ENCODE peak calls at places on chromosomes 4 and X, in four cellular contexts. One of them, this sample, is unnamed.

GRCh38 chr4:22077571-22077970 is 129.0 kb upstream of the KCNIP4 start:
- DNase-seq in H9: no peak
- DNase-seq in astrocyte of the spinal cord: peak
- DNase-seq in fibroblast of mammary gland: no peak
- DNase-seq in this sample: no peak

GRCh38 chr4:58138786-58139185 is 1028.6 kb upstream of the IGFBP7 start:
- DNase-seq in fibroblast of mammary gland: no peak
- DNase-seq in astrocyte of the spinal cord: no peak
- DNase-seq in H9: no peak
- DNase-seq in this sample: no peak

GRCh38 chr4:535181-535923 is 36.3 kb downstream of the PIGG start:
- DNase-seq in fibroblast of mammary gland: no peak
- DNase-seq in astrocyte of the spinal cord: no peak
- DNase-seq in H9: no peak
- DNase-seq in this sample: no peak

GRCh38 chrX:115939070-115939469 is 231.5 kb upstream of the AGTR2 start:
- DNase-seq in fibroblast of mammary gland: no peak
- DNase-seq in astrocyte of the spinal cord: no peak
- DNase-seq in H9: no peak
- DNase-seq in this sample: no peak

GRCh38 chrX:140360924-140361323 is 143.9 kb downstream of the SOX3 start:
- DNase-seq in fibroblast of mammary gland: no peak
- DNase-seq in astrocyte of the spinal cord: no peak
- DNase-seq in H9: no peak
- DNase-seq in this sample: no peak

GRCh38 chr4:24515698-24516097 is 68.7 kb downstream of the DHX15 start:
- DNase-seq in fibroblast of mammary gland: no peak
- DNase-seq in astrocyte of the spinal cord: no peak
- DNase-seq in H9: peak
- DNase-seq in this sample: no peak

GRCh38 chrX:9367437-9367836 is 97.4 kb upstream of the TBL1X start:
- DNase-seq in astrocyte of the spinal cord: no peak
- DNase-seq in H9: no peak
- DNase-seq in fibroblast of mammary gland: no peak
- DNase-seq in this sample: no peak

GRCh38 chr4:103996059-103996458 is 276.3 kb upstream of the TACR3 start:
- DNase-seq in H9: no peak
- DNase-seq in astrocyte of the spinal cord: peak
- DNase-seq in fibroblast of mammary gland: peak
- DNase-seq in this sample: no peak

GRCh38 chr4:82975792-82976191 is 34.8 kb downstream of the LIN54 start:
- DNase-seq in fibroblast of mammary gland: peak
- DNase-seq in astrocyte of the spinal cord: peak
- DNase-seq in H9: no peak
- DNase-seq in this sample: no peak

GRCh38 chrX:45769919-45770582 is 569.4 kb upstream of the DIPK2B start:
- DNase-seq in fibroblast of mammary gland: peak
- DNase-seq in H9: no peak
- DNase-seq in astrocyte of the spinal cord: peak
- DNase-seq in this sample: peak

GRCh38 chrX:136121788-136122187 is 25.5 kb upstream of the FHL1 start:
- DNase-seq in fibroblast of mammary gland: no peak
- DNase-seq in astrocyte of the spinal cord: peak
- DNase-seq in H9: no peak
- DNase-seq in this sample: no peak

GRCh38 chr4:36281384-36282106 is at the start of gene DTHD1:
- DNase-seq in fibroblast of mammary gland: no peak
- DNase-seq in astrocyte of the spinal cord: no peak
- DNase-seq in H9: no peak
- DNase-seq in this sample: no peak

GRCh38 chr4:37383579-37384229 is 139.2 kb downstream of the NWD2 start:
- DNase-seq in fibroblast of mammary gland: peak
- DNase-seq in H9: peak
- DNase-seq in astrocyte of the spinal cord: peak
- DNase-seq in this sample: peak

GRCh38 chr4:108078024-108078733 is 88.5 kb downstream of the HADH start:
- DNase-seq in H9: no peak
- DNase-seq in fibroblast of mammary gland: peak
- DNase-seq in astrocyte of the spinal cord: no peak
- DNase-seq in this sample: no peak

GRCh38 chr4:106541253-106541652 is 172.7 kb upstream of the GIMD1 start:
- DNase-seq in astrocyte of the spinal cord: peak
- DNase-seq in H9: no peak
- DNase-seq in fibroblast of mammary gland: peak
- DNase-seq in this sample: no peak

GRCh38 chrX:151393514-151393913 is 3.5 kb upstream of the VMA21 start:
- DNase-seq in fibroblast of mammary gland: no peak
- DNase-seq in H9: peak
- DNase-seq in astrocyte of the spinal cord: no peak
- DNase-seq in this sample: no peak

GRCh38 chr4:94455081-94455480 is 3.3 kb downstream of the PDLIM5 start:
- DNase-seq in H9: no peak
- DNase-seq in astrocyte of the spinal cord: peak
- DNase-seq in fibroblast of mammary gland: peak
- DNase-seq in this sample: no peak

GRCh38 chr4:80305466-80305865 is 30.1 kb upstream of the CFAP299 start:
- DNase-seq in H9: no peak
- DNase-seq in fibroblast of mammary gland: peak
- DNase-seq in astrocyte of the spinal cord: peak
- DNase-seq in this sample: no peak

GRCh38 chrX:21373637-21374162 is 518 bp upstream of the CNKSR2 start:
- DNase-seq in H9: peak
- DNase-seq in astrocyte of the spinal cord: no peak
- DNase-seq in fibroblast of mammary gland: no peak
- DNase-seq in this sample: no peak

GRCh38 chr4:14259926-14260325 is 632.4 kb upstream of the BOD1L1 start:
- DNase-seq in fibroblast of mammary gland: no peak
- DNase-seq in astrocyte of the spinal cord: no peak
- DNase-seq in H9: no peak
- DNase-seq in this sample: no peak

GRCh38 chrX:24646745-24647182 is 383 bp downstream of the PCYT1B start:
- DNase-seq in astrocyte of the spinal cord: no peak
- DNase-seq in H9: peak
- DNase-seq in fibroblast of mammary gland: peak
- DNase-seq in this sample: peak

GRCh38 chrX:20487227-20487626 is 220.5 kb upstream of the RPS6KA3 start:
- DNase-seq in fibroblast of mammary gland: peak
- DNase-seq in H9: no peak
- DNase-seq in astrocyte of the spinal cord: peak
- DNase-seq in this sample: no peak

GRCh38 chrX:20609916-20610415 is 343.3 kb upstream of the RPS6KA3 start:
- DNase-seq in astrocyte of the spinal cord: no peak
- DNase-seq in H9: no peak
- DNase-seq in fibroblast of mammary gland: no peak
- DNase-seq in this sample: no peak

GRCh38 chr4:156188596-156188995 is 234.9 kb upstream of the CTSO start:
- DNase-seq in astrocyte of the spinal cord: no peak
- DNase-seq in fibroblast of mammary gland: no peak
- DNase-seq in H9: no peak
- DNase-seq in this sample: no peak

GRCh38 chrX:101397779-101398178 is 7.0 kb downstream of the RPL36A start:
- DNase-seq in astrocyte of the spinal cord: no peak
- DNase-seq in H9: peak
- DNase-seq in fibroblast of mammary gland: peak
- DNase-seq in this sample: no peak

GRCh38 chrX:47143894-47144625 is 442 bp downstream of the NDUFB11 start:
- DNase-seq in fibroblast of mammary gland: peak
- DNase-seq in astrocyte of the spinal cord: peak
- DNase-seq in H9: no peak
- DNase-seq in this sample: no peak

GRCh38 chr4:113435893-113436292 is 325.6 kb downstream of the CAMK2D start:
- DNase-seq in fibroblast of mammary gland: peak
- DNase-seq in astrocyte of the spinal cord: peak
- DNase-seq in H9: peak
- DNase-seq in this sample: no peak

GRCh38 chr4:78625073-78625472 is 73.5 kb downstream of the ANXA3 start:
- DNase-seq in H9: no peak
- DNase-seq in fibroblast of mammary gland: no peak
- DNase-seq in astrocyte of the spinal cord: no peak
- DNase-seq in this sample: no peak

GRCh38 chr4:77263247-77263646 is 106.2 kb downstream of the CCNG2 start:
- DNase-seq in H9: no peak
- DNase-seq in fibroblast of mammary gland: peak
- DNase-seq in astrocyte of the spinal cord: no peak
- DNase-seq in this sample: no peak

GRCh38 chr4:174071591-174071990 is 211.9 kb downstream of the FBXO8 start:
- DNase-seq in fibroblast of mammary gland: no peak
- DNase-seq in astrocyte of the spinal cord: no peak
- DNase-seq in H9: no peak
- DNase-seq in this sample: no peak

GRCh38 chrX:9628779-9629493 is 136.7 kb downstream of the GPR143 start:
- DNase-seq in H9: no peak
- DNase-seq in fibroblast of mammary gland: no peak
- DNase-seq in astrocyte of the spinal cord: no peak
- DNase-seq in this sample: no peak

GRCh38 chr4:35364321-35364870 is 879.9 kb downstream of the ARAP2 start:
- DNase-seq in fibroblast of mammary gland: no peak
- DNase-seq in H9: no peak
- DNase-seq in astrocyte of the spinal cord: no peak
- DNase-seq in this sample: peak

GRCh38 chrX:81957900-81958545 is 756.1 kb downstream of the SH3BGRL start:
- DNase-seq in astrocyte of the spinal cord: no peak
- DNase-seq in fibroblast of mammary gland: peak
- DNase-seq in H9: no peak
- DNase-seq in this sample: no peak
- TF ChIP-seq CTCF in astrocyte of the spinal cord: no peak
- TF ChIP-seq CTCF in fibroblast of mammary gland: peak
- TF ChIP-seq CTCF in H9: peak
- TF ChIP-seq CTCF in this sample: no peak

GRCh38 chr4:25769251-25769650 is 93.5 kb downstream of the SEL1L3 start:
- DNase-seq in H9: no peak
- DNase-seq in fibroblast of mammary gland: peak
- DNase-seq in astrocyte of the spinal cord: no peak
- DNase-seq in this sample: no peak
- TF ChIP-seq CTCF in H9: no peak
- TF ChIP-seq CTCF in fibroblast of mammary gland: no peak
- TF ChIP-seq CTCF in astrocyte of the spinal cord: no peak
- TF ChIP-seq CTCF in this sample: no peak

GRCh38 chr4:183400035-183400434 is 44.4 kb upstream of the CDKN2AIP start:
- DNase-seq in H9: no peak
- DNase-seq in fibroblast of mammary gland: no peak
- DNase-seq in astrocyte of the spinal cord: no peak
- DNase-seq in this sample: no peak

GRCh38 chr4:183399616-183400015 is 44.8 kb upstream of the CDKN2AIP start:
- DNase-seq in fibroblast of mammary gland: no peak
- DNase-seq in H9: no peak
- DNase-seq in astrocyte of the spinal cord: no peak
- DNase-seq in this sample: no peak

GRCh38 chr4:183399166-183399565 is 45.3 kb upstream of the CDKN2AIP start:
- DNase-seq in H9: no peak
- DNase-seq in astrocyte of the spinal cord: no peak
- DNase-seq in fibroblast of mammary gland: no peak
- DNase-seq in this sample: no peak

GRCh38 chr4:183397741-183398297 is 46.6 kb upstream of the CDKN2AIP start:
- DNase-seq in astrocyte of the spinal cord: no peak
- DNase-seq in H9: no peak
- DNase-seq in fibroblast of mammary gland: no peak
- DNase-seq in this sample: no peak

DNA sequence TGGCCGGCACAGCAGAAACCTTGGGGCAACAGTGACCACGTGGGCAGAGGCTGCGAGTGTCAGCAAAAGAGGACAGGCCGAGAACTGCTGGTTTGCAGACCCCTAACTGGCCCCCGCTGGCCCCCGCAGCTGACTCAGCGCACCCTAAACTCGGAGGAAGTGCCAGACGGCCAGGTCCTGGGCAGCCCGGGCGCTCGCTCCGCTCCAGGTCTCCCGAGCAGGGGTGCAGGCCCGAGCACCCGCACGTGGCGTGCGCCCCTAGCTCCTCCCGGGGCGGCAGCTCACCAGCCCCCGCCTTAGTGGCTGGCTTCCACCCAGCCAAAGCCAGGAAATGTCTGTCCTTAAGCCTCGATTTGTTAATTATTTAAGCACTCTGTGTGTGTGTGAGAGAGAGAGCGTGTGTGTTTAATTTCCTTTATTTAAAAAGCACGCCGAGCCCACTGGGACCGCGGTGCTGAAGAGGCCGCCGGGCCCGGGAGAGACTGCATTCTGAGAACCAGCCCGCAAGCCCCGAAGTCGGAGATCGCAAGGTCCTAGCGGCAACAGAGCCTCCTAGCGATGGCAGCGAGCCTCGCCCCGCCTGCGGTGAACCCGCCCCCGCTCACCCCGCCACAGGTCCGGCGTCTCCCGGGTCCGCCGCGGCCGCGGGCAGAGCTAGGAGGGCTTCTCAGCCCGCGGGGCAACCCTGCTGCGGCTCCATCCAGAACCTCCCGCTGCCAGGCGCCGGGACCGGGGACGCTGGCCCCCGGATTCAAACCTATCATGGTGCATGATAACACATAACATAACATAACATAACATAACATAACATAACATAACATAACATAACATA is 45.9 kb upstream of the CDKN2AIP start:
- DNase-seq in fibroblast of mammary gland: peak
- DNase-seq in astrocyte of the spinal cord: peak
- DNase-seq in H9: peak
- DNase-seq in this sample: peak
- TF ChIP-seq CTCF in fibroblast of mammary gland: peak
- TF ChIP-seq CTCF in astrocyte of the spinal cord: peak
- TF ChIP-seq CTCF in H9: peak
- TF ChIP-seq CTCF in this sample: peak

GRCh38 chrX:74343970-74344622 is 40.1 kb downstream of the ZCCHC13 start:
- DNase-seq in fibroblast of mammary gland: peak
- DNase-seq in astrocyte of the spinal cord: peak
- DNase-seq in H9: peak
- DNase-seq in this sample: peak
- TF ChIP-seq CTCF in fibroblast of mammary gland: peak
- TF ChIP-seq CTCF in astrocyte of the spinal cord: peak
- TF ChIP-seq CTCF in H9: peak
- TF ChIP-seq CTCF in this sample: peak

DNA sequence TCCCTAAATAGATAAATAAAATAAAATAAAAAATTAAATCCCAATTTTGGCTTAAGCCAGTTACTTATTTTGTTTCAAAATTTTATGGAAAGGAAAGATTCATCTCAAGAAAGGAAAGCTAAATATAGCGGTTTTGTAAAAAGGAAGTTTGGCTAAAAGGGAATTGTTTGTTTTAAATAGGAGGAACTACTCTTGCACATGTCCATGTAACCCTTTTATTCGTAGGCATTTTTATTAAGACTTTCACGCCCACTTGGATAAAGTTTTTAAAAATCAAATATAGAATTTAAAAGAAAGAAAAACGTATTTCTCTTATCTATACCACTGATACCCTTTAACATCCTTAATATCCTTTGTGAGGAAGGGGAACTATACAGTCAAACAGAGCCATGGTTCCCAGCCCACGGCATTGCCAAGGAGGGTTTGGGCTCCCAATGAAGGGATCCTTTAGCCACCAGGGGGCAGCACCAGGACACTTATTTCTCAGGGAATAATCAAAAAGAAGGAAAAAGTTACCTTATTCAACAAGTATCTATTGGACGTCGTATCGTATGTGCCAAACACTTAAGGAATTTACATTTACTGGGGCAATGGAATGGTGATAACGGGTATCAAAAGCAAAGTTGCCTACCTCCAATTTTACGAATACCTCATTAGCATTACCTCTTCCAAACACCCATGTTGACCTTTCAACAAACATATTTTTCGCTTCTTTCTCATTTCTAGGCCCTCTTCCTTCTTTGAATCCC is 27.7 kb downstream of the CDKN2AIP start:
- DNase-seq in astrocyte of the spinal cord: peak
- DNase-seq in fibroblast of mammary gland: peak
- DNase-seq in H9: peak
- DNase-seq in this sample: peak
- TF ChIP-seq CTCF in astrocyte of the spinal cord: peak
- TF ChIP-seq CTCF in fibroblast of mammary gland: peak
- TF ChIP-seq CTCF in H9: peak
- TF ChIP-seq CTCF in this sample: peak